ENCODE peak calls at places on chromosomes 16 and 17, in six cellular contexts. V, Y, P, C, I and G are unnamed samples.

GRCh38 chr17:74603032-74603635 is 11.1 kb upstream of the CD300LD start:
- DNase-seq in V (no peak), C (no peak), P (no peak), I (no peak), Y (no peak), G (no peak)

GRCh38 chr17:75793453-75793852 is 8.8 kb downstream of the UNK start:
- DNase-seq in P (no peak), V (no peak), I (no peak), Y (no peak), C (no peak), G (no peak)

GRCh38 chr16:66752379-66752778 is 970 bp upstream of the DYNC1LI2 start:
- DNase-seq in Y (no peak), I (no peak), V (no peak), P (no peak), C (no peak), G (no peak)

GRCh38 chr16:1929105-1929504 is 10.9 kb upstream of the HS3ST6 start:
- DNase-seq in P (no peak), Y (peak; percentile 79), I (no peak), C (no peak), V (no peak), G (no peak)

GRCh38 chr17:68347380-68347779 is 56.1 kb downstream of the ARSG start:
- DNase-seq in C (no peak), V (no peak), Y (no peak), I (no peak), P (no peak), G (no peak)

GRCh38 chr16:24700549-24701392 is 28.7 kb upstream of the TNRC6A start:
- DNase-seq in Y (peak; percentile 94), I (no peak), C (peak; percentile 53), V (peak; percentile 99), P (peak; percentile 68), G (peak; percentile 97)

GRCh38 chr16:58098207-58099096 is 30.7 kb downstream of the CFAP20 start:
- DNase-seq in P (no peak), C (no peak), Y (peak; percentile 85), I (no peak), V (no peak), G (no peak)

GRCh38 chr17:74453665-74454196 is 12.7 kb upstream of the CD300A start:
- DNase-seq in Y (peak; percentile 98), V (no peak), I (no peak), C (no peak), P (peak; percentile 75), G (no peak)

GRCh38 chr17:32558997-32559650 is 72.3 kb downstream of the CDK5R1 start:
- DNase-seq in P (no peak), I (no peak), Y (no peak), C (no peak), V (no peak), G (peak; percentile 28)

GRCh38 chr16:31460582-31461002 is 1.3 kb downstream of the ARMC5 start:
- DNase-seq in V (peak; percentile 69), I (no peak), C (peak; percentile 30), P (no peak), Y (peak; percentile 36), G (no peak)

GRCh38 chr17:62935481-62935880 is 30.6 kb upstream of the TANC2 start:
- DNase-seq in Y (no peak), V (no peak), I (no peak), C (no peak), P (no peak), G (no peak)